ENCODE peak calls at places on chromosome 14, in ten cellular contexts. W is astrocyte of the spinal cord; X is LoVo; B is fibroblast of mammary gland; Q is NCI-H1417; V is ELR; Y is NCI-H1694 treated with DMSO at 0.1 percent for 48 hours; E is WTC11; G is activated CD4-positive, CD25-positive, alpha-beta regulatory T cell; K is activated CD4-positive, alpha-beta T cell treated with anti-CD3 and anti-CD28 coated beads for 24 hours. N is an unnamed sample.

GRCh38 chr14:100285021-100285912 is 21.0 kb downstream of the SLC25A29 start:
- DNase-seq in W (peak; percentile 42), X (peak; percentile 72), B (peak; percentile 40), Q (peak; percentile 80), V (peak; percentile 75), Y (peak; percentile 64), E (peak; percentile 80), G (peak; percentile 66), K (peak; percentile 69), N (peak; percentile 37)

GRCh38 chr14:75770635-75771034 is 109.6 kb downstream of the TTLL5 start:
- DNase-seq in W (no peak), X (no peak), B (peak; percentile 4), Q (no peak), V (no peak), Y (no peak), E (no peak), G (no peak), K (no peak), N (no peak)

GRCh38 chr14:85234626-85235025 is 295.3 kb upstream of the FLRT2 start:
- DNase-seq in W (no peak), X (no peak), B (no peak), Q (no peak), V (peak; percentile 44), Y (no peak), E (no peak), G (no peak), K (no peak), N (no peak)

GRCh38 chr14:99560946-99561683 is 42.9 kb downstream of the CCDC85C start:
- DNase-seq in W (no peak), X (no peak), B (no peak), Q (peak; percentile 97), V (no peak), Y (no peak), E (no peak), G (no peak), K (no peak), N (peak; percentile 96)

GRCh38 chr14:58884442-58884841 is 246.7 kb downstream of the DACT1 start:
- DNase-seq in W (no peak), X (no peak), B (no peak), Q (no peak), V (peak; percentile 22), Y (no peak), E (no peak), G (no peak), K (no peak), N (no peak)

GRCh38 chr14:81176224-81176623 is 44.5 kb downstream of the GTF2A1 start:
- DNase-seq in W (no peak), X (no peak), B (no peak), Q (no peak), V (no peak), Y (no peak), E (no peak), G (no peak), K (no peak), N (no peak)

GRCh38 chr14:33555710-33556350 is 395.0 kb downstream of the EGLN3 start:
- DNase-seq in W (peak; percentile 35), X (no peak), B (no peak), Q (no peak), V (no peak), Y (no peak), E (no peak), G (no peak), K (no peak), N (no peak)

GRCh38 chr14:72583316-72584272 is 310.3 kb downstream of the DPF3 start:
- DNase-seq in W (no peak), X (no peak), B (no peak), Q (no peak), V (no peak), Y (peak; percentile 77), E (no peak), G (no peak), K (no peak), N (peak; percentile 41)

GRCh38 chr14:101135796-101136742 is 232.5 kb upstream of the RTL1 start:
- DNase-seq in W (no peak), X (no peak), B (no peak), Q (no peak), V (no peak), Y (no peak), E (no peak), G (no peak), K (no peak), N (peak; percentile 4)

GRCh38 chr14:95445161-95445560 is 71.3 kb downstream of the SYNE3 start:
- DNase-seq in W (no peak), X (no peak), B (no peak), Q (peak; percentile 75), V (no peak), Y (no peak), E (no peak), G (no peak), K (no peak), N (no peak)

GRCh38 chr14:61101803-61102548 is 120.9 kb downstream of the SLC38A6 start:
- DNase-seq in W (peak; percentile 67), X (no peak), B (peak; percentile 82), Q (peak; percentile 18), V (peak; percentile 38), Y (no peak), E (peak; percentile 34), G (no peak), K (no peak), N (peak; percentile 20)

GRCh38 chr14:87409401-87409800 is 583.6 kb downstream of the GALC start:
- DNase-seq in W (no peak), X (no peak), B (peak; percentile 21), Q (no peak), V (no peak), Y (no peak), E (no peak), G (no peak), K (no peak), N (no peak)

GRCh38 chr14:85248881-85249635 is 280.9 kb upstream of the FLRT2 start:
- DNase-seq in W (no peak), X (no peak), B (peak; percentile 69), Q (no peak), V (peak; percentile 20), Y (no peak), E (peak; percentile 11), G (no peak), K (no peak), N (no peak)

GRCh38 chr14:49017451-49017850 is 568.7 kb downstream of the RPS29 start:
- DNase-seq in W (no peak), X (no peak), B (no peak), Q (no peak), V (no peak), Y (no peak), E (no peak), G (no peak), K (no peak), N (no peak)

GRCh38 chr14:31154956-31155355 is 52.6 kb downstream of the HECTD1 start:
- DNase-seq in W (peak; percentile 17), X (no peak), B (peak; percentile 60), Q (no peak), V (peak; percentile 13), Y (no peak), E (no peak), G (no peak), K (no peak), N (no peak)

GRCh38 chr14:76920572-76921175 is 94.5 kb downstream of the LRRC74A start:
- DNase-seq in W (no peak), X (no peak), B (peak; percentile 31), Q (peak; percentile 98), V (no peak), Y (peak; percentile 100), E (peak; percentile 49), G (no peak), K (no peak), N (no peak)

GRCh38 chr14:50057331-50057730 is 59.0 kb downstream of the VCPKMT start:
- DNase-seq in W (no peak), X (no peak), B (no peak), Q (no peak), V (no peak), Y (no peak), E (no peak), G (no peak), K (no peak), N (no peak)

GRCh38 chr14:79730911-79731310 is 480.4 kb downstream of the DIO2 start:
- DNase-seq in W (peak; percentile 81), X (no peak), B (no peak), Q (no peak), V (no peak), Y (no peak), E (no peak), G (no peak), K (no peak), N (peak; percentile 46)

GRCh38 chr14:39773387-39773786 is 341.2 kb upstream of the FBXO33 start:
- DNase-seq in W (peak; percentile 33), X (no peak), B (no peak), Q (no peak), V (no peak), Y (no peak), E (no peak), G (no peak), K (no peak), N (no peak)

GRCh38 chr14:103618999-103619398 is 10.0 kb upstream of the KLC1 start:
- DNase-seq in W (peak; percentile 30), X (no peak), B (no peak), Q (no peak), V (peak; percentile 72), Y (no peak), E (no peak), G (no peak), K (no peak), N (no peak)

GRCh38 chr14:101716077-101716950 is 45.2 kb upstream of the PPP2R5C start:
- DNase-seq in W (no peak), X (no peak), B (no peak), Q (no peak), V (no peak), Y (no peak), E (no peak), G (no peak), K (no peak), N (no peak)

GRCh38 chr14:32075636-32076277 is 1.3 kb upstream of the ARHGAP5 start:
- DNase-seq in W (no peak), X (no peak), B (peak; percentile 23), Q (peak; percentile 76), V (peak; percentile 34), Y (no peak), E (peak; percentile 37), G (peak; percentile 19), K (no peak), N (peak; percentile 59)

GRCh38 chr14:100533647-100534485 is 53.4 kb downstream of the BEGAIN start:
- DNase-seq in W (no peak), X (no peak), B (no peak), Q (no peak), V (no peak), Y (no peak), E (peak; percentile 9), G (no peak), K (no peak), N (no peak)

GRCh38 chr14:74275265-74275841 is 27.4 kb downstream of the ABCD4 start:
- DNase-seq in W (peak; percentile 81), X (no peak), B (peak; percentile 95), Q (peak; percentile 39), V (peak; percentile 57), Y (peak; percentile 99), E (no peak), G (no peak), K (no peak), N (no peak)

GRCh38 chr14:80523518-80524117 is 312.3 kb upstream of the DIO2 start:
- DNase-seq in W (peak; percentile 11), X (no peak), B (peak; percentile 43), Q (no peak), V (peak; percentile 24), Y (no peak), E (no peak), G (no peak), K (no peak), N (no peak)

GRCh38 chr14:62156052-62156451 is 393.8 kb downstream of the SNAPC1 start:
- DNase-seq in W (no peak), X (no peak), B (no peak), Q (no peak), V (no peak), Y (no peak), E (no peak), G (no peak), K (no peak), N (no peak)

GRCh38 chr14:33634631-33635030 is 316.2 kb downstream of the EGLN3 start:
- DNase-seq in W (peak; percentile 46), X (no peak), B (peak; percentile 30), Q (no peak), V (peak; percentile 27), Y (no peak), E (no peak), G (no peak), K (no peak), N (no peak)

GRCh38 chr14:32998433-32998832 is 59.8 kb downstream of the NPAS3 start:
- DNase-seq in W (peak; percentile 19), X (no peak), B (peak; percentile 45), Q (peak; percentile 10), V (peak; percentile 39), Y (no peak), E (no peak), G (no peak), K (no peak), N (no peak)